ENCODE peak calls at places on chromosomes 5 and 9, in four cellular contexts. V is mucosa of gallbladder, M is GM13977, E is heart right ventricle. C is an unnamed sample.

GRCh38 chr5:151459680-151460079 is 12.3 kb downstream of the SLC36A1 start:
- DNase-seq in V (no peak), M (no peak), E (no peak), C (no peak)

GRCh38 chr9:94997727-94998126 is 271.2 kb downstream of the AOPEP start:
- DNase-seq in V (no peak), M (no peak), E (no peak), C (no peak)

GRCh38 chr5:138932171-138932810 is 57.2 kb upstream of the LRRTM2 start:
- DNase-seq in V (no peak), M (no peak), E (no peak), C (no peak)

GRCh38 chr5:149550267-149550582 is 1.0 kb downstream of the CSNK1A1 start:
- DNase-seq in V (no peak), M (no peak), E (no peak), C (no peak)

GRCh38 chr9:19138084-19138483 is 10.8 kb upstream of the PLIN2 start:
- DNase-seq in V (no peak), M (no peak), E (no peak), C (no peak)

GRCh38 chr5:13027886-13028285 is 916.6 kb downstream of the DNAH5 start:
- DNase-seq in V (no peak), M (no peak), E (no peak), C (no peak)

GRCh38 chr5:111143910-111144309 is 51.8 kb downstream of the WDR36 start:
- DNase-seq in V (peak), M (no peak), E (peak), C (no peak)

GRCh38 chr5:152072076-152072475 is 147.4 kb upstream of the GLRA1 start:
- DNase-seq in V (no peak), M (no peak), E (peak), C (no peak)

GRCh38 chr9:136042541-136042940 is 52.5 kb downstream of the NACC2 start:
- DNase-seq in V (no peak), M (no peak), E (no peak), C (no peak)

GRCh38 chr5:33338336-33339110 is 102.2 kb upstream of the TARS1 start:
- DNase-seq in V (no peak), M (no peak), E (no peak), C (no peak)

GRCh38 chr5:9479361-9479760 is 66.5 kb downstream of the SEMA5A start:
- DNase-seq in V (no peak), M (no peak), E (no peak), C (no peak)

GRCh38 chr9:107487521-107488399 is 1.8 kb downstream of the KLF4 start:
- DNase-seq in V (peak), M (peak), E (peak), C (peak)

GRCh38 chr5:65475336-65475735 is 6.4 kb downstream of the ADAMTS6 start:
- DNase-seq in V (no peak), M (no peak), E (no peak), C (no peak)

GRCh38 chr5:35201291-35201690 is 29.0 kb downstream of the PRLR start:
- DNase-seq in V (no peak), M (no peak), E (no peak), C (no peak)